ENCODE peak calls at places on chromosomes 3 and 15, in nine cellular contexts. U is neural crest cell, P is Peyer's patch, O is activated B cell treated with CpG ODN at 0.5 μM for 24 hours, I is bronchial epithelial cell, S is BE2C, K is fibroblast of mammary gland, W is GM20000, F is HFFc6. E is an unnamed sample.

GRCh38 chr3:155110996-155111901 is 31.1 kb downstream of the MME start:
- DNase-seq in U (no peak), W (no peak), I (no peak), O (no peak), S (no peak), F (no peak), K (no peak), P (no peak), E (no peak)

GRCh38 chr15:73361331-73361730 is 7.4 kb downstream of the HCN4 start:
- DNase-seq in I (no peak), U (no peak), P (no peak), S (no peak), F (no peak), W (no peak), K (no peak), O (no peak), E (no peak)

GRCh38 chr3:71493372-71493771 is 90.2 kb downstream of the FOXP1 start:
- DNase-seq in S (no peak), I (no peak), P (no peak), U (no peak), K (no peak), W (no peak), F (no peak), O (no peak), E (no peak)

GRCh38 chr3:16486201-16486600 is 27.3 kb downstream of the RFTN1 start:
- DNase-seq in F (no peak), W (no peak), U (no peak), O (no peak), P (no peak), I (no peak), K (no peak), S (no peak), E (no peak)

GRCh38 chr3:79872483-79872882 is 104.7 kb upstream of the ROBO1 start:
- DNase-seq in U (no peak), O (no peak), W (no peak), K (no peak), F (no peak), S (no peak), P (no peak), I (peak; percentile 10), E (no peak)

GRCh38 chr3:99373088-99373875 is 265.1 kb upstream of the COL8A1 start:
- DNase-seq in U (no peak), K (no peak), P (no peak), I (no peak), S (no peak), O (no peak), F (no peak), W (no peak), E (no peak)

GRCh38 chr3:45528429-45528828 is 66.1 kb upstream of the LIMD1 start:
- DNase-seq in K (peak; percentile 75), I (peak; percentile 54), P (no peak), O (no peak), S (no peak), F (peak; percentile 50), U (no peak), W (no peak), E (no peak)

GRCh38 chr15:47732243-47732642 is 14.9 kb downstream of the SEMA6D start:
- DNase-seq in I (no peak), W (no peak), S (no peak), P (no peak), K (no peak), O (no peak), U (no peak), F (no peak), E (no peak)

GRCh38 chr3:181292984-181293383 is 303.4 kb upstream of the DNAJC19 start:
- DNase-seq in K (peak; percentile 71), U (no peak), S (no peak), I (peak; percentile 80), W (no peak), O (no peak), P (no peak), F (no peak), E (no peak)

GRCh38 chr15:35705885-35706590 is 160.1 kb upstream of the DPH6 start:
- DNase-seq in K (peak; percentile 19), I (no peak), O (no peak), F (no peak), S (no peak), U (no peak), P (no peak), W (no peak), E (no peak)

GRCh38 chr3:105747056-105747455 is 121.8 kb downstream of the CBLB start:
- DNase-seq in O (no peak), F (peak; percentile 39), W (no peak), S (no peak), K (peak; percentile 92), P (no peak), U (no peak), I (peak; percentile 62), E (no peak)

GRCh38 chr3:98021821-98022220 is 13.3 kb downstream of the GABRR3 start:
- DNase-seq in S (no peak), P (no peak), K (peak; percentile 57), W (no peak), U (no peak), I (peak; percentile 78), O (no peak), F (peak; percentile 42), E (no peak)

GRCh38 chr3:127053026-127053425 is 70.1 kb downstream of the PLXNA1 start:
- DNase-seq in W (no peak), K (no peak), I (no peak), O (no peak), S (no peak), F (no peak), P (no peak), U (no peak), E (no peak)

GRCh38 chr3:122681294-122682015 is 816 bp downstream of the PARP14 start:
- DNase-seq in P (no peak), O (no peak), I (no peak), K (peak; percentile 11), W (no peak), S (no peak), F (no peak), U (no peak), E (no peak)

GRCh38 chr3:46615050-46615449 is 2.7 kb downstream of the FAM240A start:
- DNase-seq in F (no peak), S (no peak), W (no peak), K (no peak), U (no peak), I (no peak), O (no peak), P (no peak), E (no peak)

GRCh38 chr3:134527037-134527436 is 41.2 kb downstream of the CEP63 start:
- DNase-seq in W (no peak), K (peak; percentile 4), I (peak; percentile 7), P (no peak), O (no peak), S (peak; percentile 21), F (no peak), U (no peak), E (peak; percentile 38)

GRCh38 chr15:90483012-90483307 is 46.8 kb upstream of the CRTC3 start:
- DNase-seq in I (no peak), S (no peak), K (no peak), O (no peak), P (no peak), U (no peak), W (no peak), F (no peak), E (no peak)

GRCh38 chr3:30135190-30135589 is 471.2 kb upstream of the TGFBR2 start:
- DNase-seq in I (no peak), U (no peak), F (no peak), P (no peak), W (no peak), S (no peak), K (peak; percentile 35), O (no peak), E (no peak)
- TF ChIP-seq CTCF in I (no peak), U (no peak), F (peak; percentile 10), P (no peak), W (no peak), S (no peak), K (peak; percentile 31), O (no peak), E (no peak)

GRCh38 chr3:109224333-109224732 is 87.8 kb downstream of the C3orf85 start:
- DNase-seq in O (no peak), F (no peak), S (no peak), P (peak; percentile 85), U (no peak), K (no peak), I (no peak), W (no peak), E (peak; percentile 7)
- TF ChIP-seq CTCF in O (no peak), F (peak; percentile 37), S (peak; percentile 25), P (peak; percentile 78), U (no peak), K (no peak), I (no peak), W (no peak), E (peak; percentile 24)

DNA sequence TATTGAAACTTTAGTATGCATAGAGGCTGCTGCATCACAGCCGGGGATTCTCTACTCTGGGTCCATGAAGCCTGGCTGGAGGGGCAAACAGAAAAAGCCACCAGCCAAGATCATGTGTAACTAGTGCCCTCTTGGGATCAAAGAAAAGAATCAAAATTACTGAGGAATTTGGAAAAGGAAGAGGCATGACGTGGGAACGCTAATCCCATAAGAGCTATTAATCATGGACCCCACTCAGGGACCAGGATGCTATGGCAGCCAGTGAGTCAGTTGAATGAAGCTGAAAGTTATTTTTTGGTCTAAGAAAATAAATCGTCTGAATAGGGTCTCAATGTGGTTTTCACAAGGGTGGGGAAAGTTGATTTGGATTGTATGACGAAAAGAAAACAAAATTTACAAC is 1165.1 kb downstream of the ROBO2 start:
- DNase-seq in U (no peak), I (peak; percentile 45), S (peak; percentile 39), F (peak; percentile 35), O (no peak), K (peak; percentile 70), W (no peak), P (no peak), E (no peak)
- TF ChIP-seq CTCF in U (peak; percentile 36), I (no peak), S (peak; percentile 48), F (peak; percentile 46), O (no peak), K (no peak), W (no peak), P (no peak), E (no peak)

GRCh38 chr3:112233083-112233482 is 60.9 kb downstream of the SLC9C1 start:
- DNase-seq in I (no peak), K (no peak), S (no peak), O (no peak), P (no peak), W (no peak), U (no peak), F (no peak), E (no peak)
- TF ChIP-seq CTCF in I (no peak), K (no peak), S (no peak), O (no peak), P (no peak), W (no peak), U (no peak), F (no peak), E (no peak)